ENCODE peak calls at places on chromosomes 11 and 22, in nine cellular contexts. T is transverse colon, Z is HCT116, B is spleen, C is prostate gland, R is stomach, Q is GM12878, G is GM23338, W is breast epithelium. P is an unnamed sample.

GRCh38 chr22:47564651-47565050 is 802.2 kb downstream of the TBC1D22A start:
- DNase-seq in T (no peak), Z (no peak), B (no peak), C (no peak), R (no peak), Q (no peak), G (no peak), W (no peak), P (no peak)

GRCh38 chr11:3181722-3182461 is 16.8 kb upstream of the OSBPL5 start:
- DNase-seq in T (no peak), Z (no peak), B (peak), C (no peak), R (no peak), Q (no peak), G (no peak), W (no peak), P (no peak)

GRCh38 chr22:22440188-22440587 is 68.4 kb downstream of the ZNF280B start:
- DNase-seq in T (no peak), Z (no peak), B (no peak), C (no peak), R (no peak), Q (no peak), G (no peak), W (no peak), P (no peak)

GRCh38 chr11:2470495-2470894 is 25.7 kb downstream of the KCNQ1 start:
- DNase-seq in T (no peak), Z (no peak), B (no peak), C (no peak), R (no peak), Q (no peak), G (no peak), W (no peak), P (no peak)

GRCh38 chr22:38172489-38173155 is 9.0 kb downstream of the PLA2G6 start:
- DNase-seq in T (peak), Z (no peak), B (peak), C (peak), R (peak), Q (no peak), G (no peak), W (peak), P (peak)

GRCh38 chr22:38243007-38243775 is 29.6 kb downstream of the TMEM184B start:
- DNase-seq in T (peak), Z (no peak), B (no peak), C (no peak), R (peak), Q (no peak), G (no peak), W (no peak), P (no peak)

GRCh38 chr11:19974886-19975285 is 185.4 kb downstream of the DBX1 start:
- DNase-seq in T (no peak), Z (no peak), B (no peak), C (no peak), R (no peak), Q (no peak), G (no peak), W (no peak), P (no peak)

GRCh38 chr22:49380828-49381114 is 446.9 kb downstream of the BRD1 start:
- DNase-seq in T (no peak), Z (no peak), B (peak), C (no peak), R (peak), Q (no peak), G (no peak), W (no peak), P (no peak)

GRCh38 chr22:49933236-49933921 is 14.9 kb downstream of the CRELD2 start:
- DNase-seq in T (peak), Z (no peak), B (peak), C (no peak), R (peak), Q (no peak), G (no peak), W (no peak), P (no peak)

GRCh38 chr11:62435741-62436485 is 17.1 kb downstream of the SCGB1A1 start:
- DNase-seq in T (no peak), Z (no peak), B (no peak), C (no peak), R (no peak), Q (no peak), G (no peak), W (no peak), P (peak)

GRCh38 chr11:1782831-1783724 is 19.4 kb upstream of the CTSD start:
- DNase-seq in T (no peak), Z (no peak), B (no peak), C (no peak), R (no peak), Q (no peak), G (no peak), W (no peak), P (peak)

GRCh38 chr11:114075891-114076441 is 16.5 kb downstream of the ZBTB16 start:
- DNase-seq in T (no peak), Z (peak), B (no peak), C (no peak), R (no peak), Q (no peak), G (peak), W (no peak), P (no peak)

GRCh38 chr22:31278643-31279326 is 13.5 kb downstream of the PIK3IP1 start:
- DNase-seq in T (no peak), Z (no peak), B (no peak), C (no peak), R (peak), Q (no peak), G (no peak), W (no peak), P (no peak)

GRCh38 chr22:46577361-46578249 is 40.2 kb upstream of the CELSR1 start:
- DNase-seq in T (peak), Z (no peak), B (peak), C (no peak), R (no peak), Q (no peak), G (no peak), W (no peak), P (no peak)

GRCh38 chr22:50151571-50152537 is 18.7 kb upstream of the PANX2 start:
- DNase-seq in T (no peak), Z (no peak), B (no peak), C (no peak), R (no peak), Q (no peak), G (peak), W (no peak), P (no peak)

GRCh38 chr11:133070790-133071189 is 461.5 kb downstream of the OPCML start:
- DNase-seq in T (no peak), Z (no peak), B (no peak), C (no peak), R (no peak), Q (no peak), G (peak), W (no peak), P (no peak)

GRCh38 chr11:43358308-43358669 is 431 bp upstream of the TTC17 start:
- DNase-seq in T (no peak), Z (no peak), B (no peak), C (no peak), R (no peak), Q (no peak), G (peak), W (no peak), P (no peak)

GRCh38 chr11:96306933-96307747 is 35.9 kb downstream of the MAML2 start:
- DNase-seq in T (peak), Z (peak), B (no peak), C (peak), R (peak), Q (no peak), G (peak), W (peak), P (no peak)

GRCh38 chr22:40329021-40329456 is 17.3 kb upstream of the ADSL start:
- DNase-seq in T (no peak), Z (no peak), B (no peak), C (no peak), R (no peak), Q (no peak), G (no peak), W (no peak), P (peak)

GRCh38 chr11:95494856-95495255 is 263.9 kb upstream of the SESN3 start:
- DNase-seq in T (no peak), Z (no peak), B (no peak), C (no peak), R (no peak), Q (no peak), G (no peak), W (no peak), P (no peak)

GRCh38 chr11:86742436-86742805 is 57.9 kb upstream of the PRSS23 start:
- DNase-seq in T (no peak), Z (no peak), B (no peak), C (no peak), R (no peak), Q (no peak), G (no peak), W (no peak), P (no peak)

GRCh38 chr11:69799582-69799981 is 19.6 kb downstream of the FGF3 start:
- DNase-seq in T (no peak), Z (peak), B (no peak), C (no peak), R (no peak), Q (no peak), G (peak), W (no peak), P (no peak)

GRCh38 chr11:118896921-118897591 is 13.4 kb downstream of the CXCR5 start:
- DNase-seq in T (peak), Z (no peak), B (peak), C (no peak), R (no peak), Q (no peak), G (no peak), W (no peak), P (no peak)
- TF ChIP-seq POLR2AphosphoS5 in T (no peak), Z (peak), B (peak), C (no peak), R (no peak), Q (no peak), G (no peak), W (no peak), P (no peak)

DNA sequence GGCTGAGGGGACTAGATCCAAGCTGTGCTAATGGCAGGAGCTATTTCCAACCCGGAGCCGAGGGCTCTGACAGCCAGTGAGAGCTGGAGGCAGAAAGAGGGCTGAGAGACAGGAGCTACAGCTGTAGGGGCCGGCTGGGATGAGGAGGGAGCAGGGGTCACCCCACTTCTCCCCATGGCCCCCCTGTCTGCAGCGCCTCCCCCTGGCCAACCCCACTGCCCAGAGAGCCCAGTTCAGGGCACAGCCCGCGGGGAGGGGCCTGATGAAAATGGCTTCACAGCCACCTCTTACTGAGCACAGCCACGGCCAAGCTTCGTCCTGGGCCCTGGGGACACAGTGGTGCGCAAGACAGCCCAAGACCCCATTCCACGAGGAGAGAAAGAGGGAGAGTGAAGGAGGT is 27.9 kb downstream of the RPL3 start:
- DNase-seq in T (no peak), Z (no peak), B (no peak), C (no peak), R (no peak), Q (no peak), G (no peak), W (no peak), P (no peak)
- TF ChIP-seq CTCF in T (no peak), Z (peak), B (no peak), C (no peak), R (no peak), Q (peak), G (peak), W (no peak), P (no peak)

GRCh38 chr11:31809857-31810778 is 1.0 kb downstream of the PAX6 start:
- DNase-seq in T (no peak), Z (no peak), B (peak), C (no peak), R (no peak), Q (no peak), G (peak), W (peak), P (no peak)
- TF ChIP-seq POLR2AphosphoS5 in T (no peak), Z (no peak), B (no peak), C (no peak), R (no peak), Q (no peak), G (no peak), W (no peak), P (no peak)

DNA sequence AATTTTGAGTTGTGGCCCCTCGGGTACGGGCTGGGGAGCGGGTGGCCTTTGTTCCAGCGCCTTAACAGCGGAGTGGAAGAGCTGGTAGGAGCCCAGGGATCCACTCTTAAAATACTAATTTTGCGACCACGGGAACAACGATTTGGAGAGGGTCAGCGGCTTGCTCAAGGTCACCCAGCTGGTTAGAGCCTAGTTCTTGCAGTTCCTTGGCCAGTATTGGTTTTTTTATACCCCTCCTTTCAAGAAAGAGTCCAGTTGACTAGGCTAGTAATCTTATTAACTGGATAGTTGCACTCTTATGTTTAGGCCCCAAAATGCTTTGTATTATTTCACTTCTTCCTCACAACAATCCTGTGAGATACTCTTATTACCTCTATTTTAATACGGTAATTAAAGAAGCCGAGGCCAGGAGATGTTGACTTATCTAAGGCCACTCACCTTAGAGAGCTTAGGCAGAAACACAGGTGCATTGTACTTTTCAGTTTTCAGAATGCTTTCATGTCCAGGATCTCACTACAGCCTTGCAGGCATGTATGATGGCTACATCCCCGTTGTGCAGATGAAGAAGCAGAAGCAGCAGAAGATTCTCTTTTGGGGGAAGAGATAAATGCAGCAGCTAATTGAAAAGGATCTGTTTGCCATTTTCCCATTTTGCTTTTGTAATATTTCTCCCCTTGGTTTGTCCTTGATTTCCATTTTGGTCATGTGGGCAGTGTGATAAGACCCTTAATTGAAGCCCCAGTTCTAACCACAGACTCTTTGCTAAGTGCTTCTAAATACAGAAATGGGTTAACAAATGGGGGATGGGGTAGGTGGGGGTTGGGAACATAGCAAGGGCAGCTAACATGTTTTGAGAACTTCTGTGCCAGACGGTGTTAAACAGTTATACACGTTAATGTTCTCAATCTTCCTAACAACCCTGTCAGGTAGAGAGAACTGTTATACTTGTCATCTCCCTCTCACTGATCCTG is 1.4 kb downstream of the SREBF2 start:
- DNase-seq in T (no peak), Z (no peak), B (no peak), C (no peak), R (no peak), Q (no peak), G (no peak), W (no peak), P (no peak)
- TF ChIP-seq CTCF in T (no peak), Z (no peak), B (no peak), C (no peak), R (no peak), Q (no peak), G (no peak), W (no peak), P (no peak)

GRCh38 chr11:130451261-130452019 is 3.0 kb downstream of the ADAMTS15 start:
- DNase-seq in T (no peak), Z (no peak), B (no peak), C (no peak), R (peak), Q (no peak), G (no peak), W (no peak), P (no peak)

GRCh38 chr11:130449996-130450419 is 1.6 kb downstream of the ADAMTS15 start:
- DNase-seq in T (peak), Z (no peak), B (no peak), C (no peak), R (peak), Q (no peak), G (peak), W (peak), P (no peak)

GRCh38 chr11:130449246-130449990 is 973 bp downstream of the ADAMTS15 start:
- DNase-seq in T (no peak), Z (no peak), B (no peak), C (no peak), R (no peak), Q (no peak), G (peak), W (no peak), P (no peak)

GRCh38 chr11:130448416-130449068 is at the start of gene ADAMTS15:
- DNase-seq in T (peak), Z (peak), B (no peak), C (peak), R (peak), Q (no peak), G (peak), W (peak), P (no peak)

DNA sequence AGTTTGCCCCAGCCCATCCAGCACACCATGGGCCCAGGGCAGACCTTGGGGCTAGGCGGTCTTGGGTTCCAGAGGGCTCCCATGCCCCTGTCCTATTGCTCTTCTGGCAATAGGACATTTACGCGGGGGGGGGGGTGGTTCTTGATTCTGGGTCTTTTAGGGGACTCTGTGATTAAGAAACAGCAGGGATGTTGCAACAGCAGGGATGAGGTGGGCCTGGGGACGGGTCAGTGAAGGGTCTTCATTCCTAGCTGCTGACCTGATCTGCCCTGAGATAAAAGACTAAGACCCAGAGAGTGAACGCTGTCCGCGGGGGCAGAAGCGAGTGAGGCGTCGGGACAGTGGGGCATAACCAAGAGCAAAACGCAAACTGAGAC is 418 bp upstream of the ADAMTS15 start:
- DNase-seq in T (no peak), Z (no peak), B (peak), C (no peak), R (no peak), Q (no peak), G (no peak), W (no peak), P (no peak)
- TF ChIP-seq POLR2AphosphoS5 in T (no peak), Z (no peak), B (no peak), C (no peak), R (no peak), Q (no peak), G (no peak), W (no peak), P (no peak)

DNA sequence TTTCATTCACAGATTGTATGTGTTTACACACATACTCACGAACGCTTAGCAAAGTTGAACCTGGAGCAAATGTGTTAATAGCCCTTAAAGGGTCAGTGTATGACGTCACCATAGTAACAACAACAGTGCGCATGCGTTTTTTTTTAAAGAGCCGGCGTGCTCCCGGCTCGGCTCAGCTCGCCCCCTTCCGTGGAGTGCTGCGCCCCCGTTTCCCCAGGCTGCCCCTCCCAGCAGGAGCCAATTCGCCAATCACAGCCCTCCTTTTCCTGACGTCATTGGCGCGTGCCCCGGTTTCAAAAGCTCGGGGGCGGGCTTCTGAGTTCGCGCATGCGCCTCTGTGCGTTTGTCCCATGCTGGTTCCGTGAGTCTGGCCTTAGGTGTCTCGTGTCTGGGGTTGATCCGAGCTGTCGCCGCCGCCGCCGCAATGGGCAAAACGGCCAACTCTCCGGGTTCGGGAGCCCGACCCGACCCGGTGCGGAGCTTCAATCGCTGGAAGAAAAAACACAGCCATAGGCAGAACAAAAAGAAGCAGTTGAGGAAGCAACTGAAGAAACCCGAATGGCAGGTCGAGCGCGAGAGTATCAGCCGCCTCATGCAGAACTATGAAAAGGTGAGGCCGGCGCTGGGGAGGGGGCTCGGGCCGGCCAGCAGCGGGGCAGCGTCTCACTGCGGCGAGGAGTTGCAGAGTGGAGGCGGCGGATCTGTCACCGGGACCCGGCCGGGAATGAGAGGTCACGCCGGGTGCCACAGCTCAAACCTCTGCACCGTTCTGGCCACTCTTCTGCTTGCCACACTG is at the start of gene DDX10:
- DNase-seq in T (peak), Z (peak), B (peak), C (peak), R (peak), Q (peak), G (peak), W (peak), P (peak)
- TF ChIP-seq CTCF in T (no peak), Z (no peak), B (no peak), C (no peak), R (no peak), Q (no peak), G (no peak), W (no peak), P (no peak)

DNA sequence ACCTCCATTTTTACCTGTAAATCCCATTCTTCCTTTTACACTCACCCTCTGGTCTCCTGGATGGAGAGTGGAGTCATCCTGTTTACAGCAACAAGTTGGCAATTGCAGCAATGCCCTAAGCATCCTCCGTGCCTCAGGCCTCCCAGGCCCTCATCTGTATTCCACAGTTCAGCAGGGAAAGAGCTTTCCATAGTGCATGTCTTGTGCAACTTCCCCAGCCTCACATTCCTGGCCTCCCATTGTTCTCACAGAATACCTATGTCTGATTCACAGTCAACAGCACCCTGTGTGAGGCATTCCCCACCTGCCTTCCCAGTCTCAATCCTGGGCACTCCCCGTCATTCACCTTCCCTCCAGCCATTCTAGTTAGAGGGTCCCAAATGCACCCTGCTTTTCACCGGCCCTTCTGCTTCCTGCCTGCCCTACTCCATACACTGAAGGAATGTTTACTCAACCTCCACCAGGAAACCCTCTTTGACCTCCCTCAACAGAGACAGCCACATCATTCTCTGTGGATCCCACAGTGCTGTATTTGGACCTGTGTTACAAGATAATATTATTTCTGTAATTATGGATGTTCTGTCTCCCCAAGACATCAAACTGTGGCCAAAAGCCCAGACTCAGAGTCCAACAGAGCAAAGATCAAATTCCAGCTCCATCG is 405.7 kb downstream of the BUD13 start:
- DNase-seq in T (no peak), Z (no peak), B (no peak), C (no peak), R (no peak), Q (no peak), G (peak), W (no peak), P (no peak)
- TF ChIP-seq POLR2AphosphoS5 in T (no peak), Z (no peak), B (no peak), C (no peak), R (no peak), Q (no peak), G (no peak), W (no peak), P (no peak)